ENCODE peak calls at places on chromosome 11, in seven cellular contexts. O, R, A, B, H, N and E are unnamed samples.

GRCh38 chr11:57320067-57320718 is 4.6 kb downstream of the TNKS1BP1 start:
- DNase-seq in B (no peak), R (no peak), O (no peak), A (no peak), N (no peak), H (no peak), E (no peak)

GRCh38 chr11:80798189-80798588 is 1357.4 kb upstream of the TENM4 start:
- DNase-seq in R (no peak), A (no peak), B (no peak), N (no peak), H (no peak), O (no peak), E (no peak)

GRCh38 chr11:94730153-94730552 is 38.0 kb upstream of the AMOTL1 start:
- DNase-seq in N (no peak), H (no peak), A (no peak), R (no peak), B (no peak), O (no peak), E (no peak)

GRCh38 chr11:70326365-70326803 is 55.9 kb downstream of the PPFIA1 start:
- DNase-seq in B (no peak), O (no peak), A (no peak), H (no peak), N (peak; percentile 57), R (no peak), E (no peak)

GRCh38 chr11:9615031-9615451 is 41.6 kb downstream of the WEE1 start:
- DNase-seq in A (no peak), N (no peak), H (peak; percentile 35), R (no peak), B (no peak), O (no peak), E (no peak)

GRCh38 chr11:11988862-11989261 is 19.6 kb downstream of the DKK3 start:
- DNase-seq in R (no peak), B (no peak), N (no peak), O (no peak), A (no peak), H (peak; percentile 33), E (no peak)

GRCh38 chr11:43819926-43820325 is 60.7 kb upstream of the ALKBH3 start:
- DNase-seq in N (no peak), B (no peak), R (no peak), H (no peak), A (no peak), O (no peak), E (no peak)

GRCh38 chr11:20080032-20080685 is 80.1 kb downstream of the DBX1 start:
- DNase-seq in R (no peak), O (no peak), H (no peak), A (no peak), B (no peak), N (no peak), E (no peak)

GRCh38 chr11:2178906-2179494 is 7.4 kb upstream of the TH start:
- DNase-seq in R (no peak), B (no peak), O (no peak), A (no peak), H (peak; percentile 89), N (peak; percentile 79), E (no peak)

GRCh38 chr11:28289444-28289843 is 181.3 kb downstream of the METTL15 start:
- DNase-seq in R (no peak), N (no peak), O (no peak), H (no peak), B (no peak), A (no peak), E (no peak)

GRCh38 chr11:130213143-130213978 is 53.8 kb downstream of the ST14 start:
- DNase-seq in B (peak; percentile 73), N (peak; percentile 55), R (peak; percentile 67), O (peak; percentile 95), A (peak; percentile 3), H (peak; percentile 66), E (peak; percentile 84)

GRCh38 chr11:11403763-11404725 is 51.0 kb upstream of the CSNK2A3 start:
- DNase-seq in A (peak; percentile 24), N (no peak), R (no peak), B (no peak), H (no peak), O (no peak), E (peak; percentile 76)

GRCh38 chr11:85844439-85845051 is 10.6 kb upstream of the CCDC83 start:
- DNase-seq in R (no peak), B (no peak), H (peak; percentile 67), O (no peak), A (no peak), N (peak; percentile 91), E (no peak)